ENCODE peak calls at places on chromosomes 7 and 10, in six cellular contexts. P is CD8-positive, alpha-beta memory T cell; V is epithelial cell of prostate; Q is uterus; D is endodermal cell; C is brain microvascular endothelial cell. T is an unnamed sample.

GRCh38 chr7:77690289-77690688 is 6.0 kb upstream of the RSBN1L start:
- DNase-seq in P (no peak), Q (no peak), D (no peak), C (no peak), V (no peak), T (no peak)

GRCh38 chr10:69045441-69046300 is 42.2 kb upstream of the SRGN start:
- DNase-seq in Q (no peak), C (peak), D (no peak), P (no peak), V (peak), T (no peak)

GRCh38 chr10:128506423-128506822 is 380.2 kb upstream of the MKI67 start:
- DNase-seq in Q (no peak), C (no peak), D (no peak), V (no peak), P (no peak), T (no peak)

GRCh38 chr7:134874407-134874806 is 95.0 kb downstream of the CALD1 start:
- DNase-seq in V (no peak), C (no peak), P (no peak), Q (no peak), D (no peak), T (no peak)

GRCh38 chr10:9613338-9613737 is 1404.3 kb upstream of the CELF2 start:
- DNase-seq in Q (no peak), V (no peak), D (no peak), P (no peak), C (no peak), T (no peak)

GRCh38 chr7:131431289-131431688 is 103.6 kb downstream of the MKLN1 start:
- DNase-seq in Q (no peak), D (no peak), P (no peak), C (peak), V (peak), T (no peak)

GRCh38 chr10:92699518-92700272 is 9.9 kb downstream of the HHEX start:
- DNase-seq in P (peak), D (peak), Q (no peak), V (no peak), C (peak), T (peak)

GRCh38 chr7:2982831-2983230 is 60.8 kb downstream of the CARD11 start:
- DNase-seq in D (no peak), C (no peak), V (no peak), Q (no peak), P (peak), T (no peak)

GRCh38 chr7:7499892-7500291 is 35.8 kb downstream of the COL28A1 start:
- DNase-seq in V (no peak), Q (no peak), C (no peak), D (no peak), P (no peak), T (no peak)

GRCh38 chr10:47354162-47354561 is 6.0 kb downstream of the RBP3 start:
- DNase-seq in D (no peak), C (peak), Q (no peak), V (no peak), P (no peak), T (no peak)

DNA sequence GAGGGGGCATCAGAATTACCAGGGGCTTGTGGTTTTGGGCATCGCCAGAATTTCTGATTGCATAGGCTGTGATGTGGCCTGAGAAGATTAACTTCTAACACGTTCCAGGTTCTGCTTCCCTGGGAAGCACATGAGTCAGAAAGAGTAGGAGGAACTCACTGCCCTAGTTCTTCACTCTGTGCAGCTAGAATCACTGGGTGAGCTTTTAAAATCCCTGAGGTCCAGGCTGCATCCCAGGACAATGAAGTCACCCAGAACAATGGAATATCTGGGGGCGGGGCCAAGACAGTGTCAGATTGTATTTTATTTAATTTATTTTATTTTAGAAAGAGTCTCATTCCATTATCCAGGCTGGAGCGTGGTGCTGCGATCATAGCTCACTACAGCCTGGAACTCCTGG is 636.5 kb downstream of the CALN1 start:
- DNase-seq in P (no peak), D (no peak), Q (no peak), C (no peak), V (no peak), T (no peak)
- H3K27ac ChIP-seq in P (no peak), D (no peak), Q (no peak), C (no peak), V (no peak), T (no peak)

DNA sequence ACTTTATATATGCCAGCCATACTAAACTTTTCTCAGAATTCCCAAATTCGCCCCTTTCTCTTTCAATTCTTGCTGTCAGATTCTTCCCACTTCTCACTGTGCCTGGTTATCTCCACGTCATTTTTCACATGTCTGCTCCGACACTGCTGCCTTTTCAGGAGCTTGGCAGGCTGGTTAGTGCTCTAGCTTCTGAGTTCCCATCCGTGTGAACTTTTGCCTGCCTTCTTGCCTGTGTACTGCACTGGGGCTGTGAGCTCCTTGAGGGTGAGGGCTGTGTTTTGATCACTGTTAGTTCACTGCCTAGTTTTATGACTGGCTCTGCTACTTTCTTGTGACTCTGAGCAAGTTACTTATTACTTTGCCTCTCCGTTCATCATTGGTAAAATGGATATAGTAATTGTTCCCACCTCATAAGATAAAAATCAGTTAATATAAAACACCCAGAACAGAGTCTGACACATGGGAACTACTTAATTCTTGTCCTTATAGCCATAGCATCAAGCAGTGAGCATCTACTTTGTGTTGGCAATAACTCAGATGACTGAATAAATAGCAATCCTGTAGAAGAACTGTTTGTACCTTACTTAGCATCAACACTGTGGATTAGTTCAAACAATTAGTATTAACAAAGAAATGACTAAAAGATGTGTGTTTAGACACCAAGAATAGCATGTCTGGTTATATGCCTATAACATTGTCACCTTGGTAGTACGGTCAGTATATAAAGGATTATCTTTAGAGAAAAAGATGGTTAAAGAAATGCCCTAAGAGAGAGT is 5.5 kb downstream of the GSTO1 start:
- DNase-seq in D (no peak), C (peak), Q (no peak), V (no peak), P (no peak), T (no peak)
- H3K27ac ChIP-seq in D (no peak), C (peak), Q (peak), V (peak), P (no peak), T (no peak)

GRCh38 chr7:115678049-115678982 is 352.2 kb downstream of the TFEC start:
- DNase-seq in C (peak), Q (no peak), P (no peak), D (no peak), V (no peak), T (no peak)
- H3K27ac ChIP-seq in C (no peak), Q (no peak), P (no peak), D (no peak), V (no peak), T (no peak)

GRCh38 chr10:52351911-52352310 is 37.8 kb downstream of the DKK1 start:
- DNase-seq in C (peak), D (no peak), Q (no peak), V (no peak), P (no peak), T (no peak)
- H3K27ac ChIP-seq in C (peak), D (no peak), Q (no peak), V (no peak), P (no peak), T (no peak)

DNA sequence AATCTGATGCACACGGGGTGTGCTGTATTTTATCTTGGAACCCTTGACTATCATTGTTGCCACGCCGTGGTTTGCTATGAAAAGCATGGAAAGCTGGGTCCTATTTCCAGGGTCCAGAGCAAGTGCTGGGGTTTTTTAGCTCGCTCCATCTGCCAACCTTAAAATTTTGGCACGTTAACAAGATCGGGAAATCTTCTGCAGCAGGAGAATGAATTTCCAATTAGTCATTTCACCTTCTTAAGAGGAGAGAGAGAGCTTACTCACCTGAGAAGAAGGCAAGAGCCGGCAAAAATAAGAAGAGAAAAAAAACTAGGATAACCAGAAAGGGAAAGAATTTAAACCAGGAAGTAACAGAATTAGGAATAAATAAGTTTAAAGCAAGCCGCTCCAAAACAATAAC is 223.6 kb upstream of the CELF2 start:
- DNase-seq in P (no peak), D (no peak), V (peak), C (peak), Q (no peak), T (no peak)
- H3K27ac ChIP-seq in P (no peak), D (no peak), V (peak), C (peak), Q (no peak), T (no peak)

GRCh38 chr10:17756557-17757208 is 4.7 kb downstream of the TMEM236 start:
- DNase-seq in P (no peak), V (no peak), Q (no peak), C (peak), D (no peak), T (no peak)
- H3K27ac ChIP-seq in P (no peak), V (no peak), Q (no peak), C (no peak), D (no peak), T (no peak)

GRCh38 chr7:50156163-50156562 is 63.1 kb upstream of the ZPBP start:
- DNase-seq in Q (no peak), P (no peak), V (no peak), C (no peak), D (no peak), T (no peak)
- H3K27ac ChIP-seq in Q (no peak), P (no peak), V (no peak), C (no peak), D (no peak), T (no peak)

GRCh38 chr10:91635401-91636400 is 2.8 kb upstream of the PPP1R3C start:
- DNase-seq in Q (peak), D (peak), C (peak), V (no peak), P (peak), T (peak)
- H3K27ac ChIP-seq in Q (no peak), D (no peak), C (no peak), V (no peak), P (no peak), T (no peak)

GRCh38 chr7:5678295-5679046 is 103.0 kb downstream of the RNF216 start:
- DNase-seq in C (no peak), P (no peak), D (peak), Q (no peak), V (no peak), T (peak)
- H3K27ac ChIP-seq in C (no peak), P (no peak), D (peak), Q (peak), V (no peak), T (peak)

T was measured in GM23338.